ENCODE peak calls at places on chromosomes 6 and 20, in eight cellular contexts. Y, C, K, S, G, D, R and H are unnamed samples. For H3K4me1 and H3K9me3, the result is how much of the 10 kb centered on the place peaks cover.

GRCh38 chr6:127514396-127515227 is 4.5 kb downstream of the MTCL3 start:
- DNase-seq in Y (peak), R (no peak), C (peak), D (no peak), S (peak), K (no peak), G (peak), H (peak)

GRCh38 chr6:47308674-47309325 is 905 bp downstream of the TNFRSF21 start:
- DNase-seq in S (peak), R (no peak), Y (peak), C (peak), G (peak), K (peak), D (peak), H (peak)

GRCh38 chr20:56380375-56380774 is 11.6 kb downstream of the AURKA start:
- DNase-seq in S (no peak), Y (no peak), G (no peak), C (no peak), D (no peak), K (no peak), R (no peak), H (no peak)

GRCh38 chr6:116025405-116025804 is 35.3 kb downstream of the FRK start:
- DNase-seq in Y (no peak), R (no peak), G (no peak), S (no peak), K (no peak), D (no peak), C (no peak), H (no peak)

GRCh38 chr20:63963784-63964301 is 5.9 kb downstream of the ZNF512B start:
- DNase-seq in S (no peak), D (peak), R (no peak), Y (no peak), K (no peak), G (peak), C (no peak), H (no peak)

GRCh38 chr20:44057698-44058675 is 129.0 kb downstream of the JPH2 start:
- DNase-seq in R (no peak), K (no peak), D (peak), C (no peak), G (no peak), S (no peak), Y (no peak), H (no peak)

GRCh38 chr6:12968290-12968689 is 251.7 kb downstream of the PHACTR1 start:
- DNase-seq in K (no peak), Y (no peak), S (no peak), D (no peak), R (no peak), G (no peak), C (no peak), H (no peak)

GRCh38 chr6:20939161-20939775 is 405.0 kb downstream of the CDKAL1 start:
- DNase-seq in D (no peak), S (no peak), K (no peak), Y (no peak), C (no peak), R (no peak), G (no peak), H (no peak)

GRCh38 chr20:4545526-4545925 is 176.2 kb upstream of the PRND start:
- DNase-seq in C (no peak), G (no peak), Y (no peak), K (no peak), S (no peak), D (no peak), R (no peak), H (no peak)

GRCh38 chr20:23136893-23137745 is 51.0 kb upstream of the CD93 start:
- DNase-seq in R (no peak), Y (peak), G (no peak), C (peak), K (no peak), S (no peak), D (peak), H (no peak)

GRCh38 chr6:54441020-54441419 is 132.8 kb downstream of the TINAG start:
- DNase-seq in C (no peak), G (peak), Y (no peak), S (no peak), R (no peak), D (no peak), K (no peak), H (no peak)

GRCh38 chr6:135022050-135022697 is 32.4 kb downstream of the HBS1L start:
- DNase-seq in D (no peak), C (no peak), S (no peak), Y (no peak), G (no peak), R (no peak), K (no peak), H (no peak)

GRCh38 chr20:10579942-10580341 is 93.9 kb downstream of the JAG1 start:
- DNase-seq in Y (no peak), S (no peak), D (no peak), K (no peak), G (no peak), C (peak), R (no peak), H (no peak)

GRCh38 chr6:28977351-28978136 is 27.6 kb downstream of the ZNF311 start:
- DNase-seq in R (no peak), C (peak), D (no peak), K (no peak), Y (peak), S (no peak), G (peak), H (no peak)

GRCh38 chr6:92762414-92763374 is 656.7 kb downstream of the EPHA7 start:
- DNase-seq in C (no peak), S (no peak), D (no peak), K (no peak), Y (no peak), R (no peak), G (no peak), H (no peak)

GRCh38 chr6:158313989-158314388 is 1.7 kb downstream of the TULP4 start:
- DNase-seq in G (peak), K (no peak), C (no peak), Y (peak), R (no peak), D (no peak), S (peak), H (no peak)

GRCh38 chr20:48302149-48302548 is 516.9 kb upstream of the SULF2 start:
- DNase-seq in Y (no peak), D (no peak), R (no peak), S (no peak), G (no peak), K (no peak), C (no peak), H (no peak)

GRCh38 chr6:158706369-158706982 is 56.6 kb downstream of the SYTL3 start:
- DNase-seq in C (peak), K (peak), Y (peak), D (peak), R (peak), S (peak), G (peak), H (no peak)

GRCh38 chr20:19438488-19438887 is 226.0 kb downstream of the SLC24A3 start:
- DNase-seq in C (no peak), S (no peak), K (no peak), R (no peak), G (no peak), D (peak), Y (no peak), H (no peak)

GRCh38 chr6:25366785-25367657 is 87.8 kb downstream of the CARMIL1 start:
- DNase-seq in K (peak), S (no peak), D (no peak), Y (no peak), G (no peak), R (no peak), C (peak), H (no peak)

GRCh38 chr6:125940691-125941090 is 15.9 kb upstream of the HINT3 start:
- DNase-seq in Y (no peak), D (no peak), S (no peak), G (no peak), C (peak), K (no peak), R (no peak), H (no peak)

GRCh38 chr6:159691133-159691962 is 1.7 kb downstream of the SOD2 start:
- DNase-seq in D (no peak), R (no peak), Y (no peak), S (peak), G (no peak), K (peak), C (peak), H (no peak)

GRCh38 chr6:38058022-38058421 is 238.5 kb downstream of the ZFAND3 start:
- DNase-seq in S (no peak), C (peak), D (no peak), G (no peak), Y (no peak), K (no peak), R (no peak), H (no peak)

GRCh38 chr6:38056361-38056760 is 236.8 kb downstream of the ZFAND3 start:
- DNase-seq in D (no peak), G (no peak), Y (no peak), R (no peak), K (no peak), S (no peak), C (no peak), H (no peak)

GRCh38 chr6:38055210-38055609 is 235.7 kb downstream of the ZFAND3 start:
- DNase-seq in K (no peak), S (no peak), Y (no peak), R (no peak), C (no peak), D (no peak), G (no peak), H (no peak)

GRCh38 chr6:38052035-38052434 is 232.5 kb downstream of the ZFAND3 start:
- DNase-seq in C (peak), G (no peak), K (no peak), D (no peak), S (no peak), R (no peak), Y (no peak), H (no peak)

GRCh38 chr6:38054526-38054925 is 235.0 kb downstream of the ZFAND3 start:
- DNase-seq in K (no peak), G (no peak), R (no peak), C (no peak), Y (no peak), D (no peak), S (no peak), H (no peak)
- H3K4me1 ChIP-seq in K (under half), G (under half), R (under half), C (half or more), Y (under half), D (under half), S (under half), H (under half)

GRCh38 chr6:32969685-32970412 is 1.5 kb downstream of the BRD2 start:
- DNase-seq in K (peak), G (peak), R (peak), C (peak), D (peak), S (peak), Y (peak), H (peak)
- TF ChIP-seq CTCF in K (no peak), G (peak), R (peak), C (no peak), D (no peak), S (peak), Y (peak), H (no peak)

GRCh38 chr6:149185799-149186357 is 131.6 kb upstream of the TAB2 start:
- DNase-seq in D (no peak), C (no peak), G (no peak), R (no peak), S (no peak), K (no peak), Y (no peak), H (no peak)
- H3K9me3 ChIP-seq in D (under half), C (under half), G (under half), R (under half), S (under half), K (under half), Y (under half), H (under half)

GRCh38 chr20:62483613-62484468 is 8.0 kb upstream of the GATA5 start:
- DNase-seq in D (no peak), S (no peak), K (no peak), C (no peak), G (no peak), R (no peak), Y (no peak), H (no peak)

GRCh38 chr20:62481441-62482135 is 5.8 kb upstream of the GATA5 start:
- DNase-seq in K (no peak), D (no peak), S (no peak), C (no peak), R (no peak), G (no peak), Y (no peak), H (no peak)

GRCh38 chr20:62484478-62484877 is 8.7 kb upstream of the GATA5 start:
- DNase-seq in R (no peak), S (no peak), Y (no peak), D (no peak), G (no peak), K (no peak), C (no peak), H (no peak)

GRCh38 chr20:62482136-62482833 is 6.5 kb upstream of the GATA5 start:
- DNase-seq in S (no peak), D (no peak), G (no peak), K (no peak), Y (no peak), R (no peak), C (no peak), H (no peak)

GRCh38 chr20:62482970-62483369 is 7.2 kb upstream of the GATA5 start:
- DNase-seq in G (no peak), K (no peak), S (no peak), C (no peak), D (no peak), R (no peak), Y (no peak), H (no peak)
- H3K4me1 ChIP-seq in G (under half), K (under half), S (under half), C (under half), D (under half), R (under half), Y (under half), H (under half)

DNA sequence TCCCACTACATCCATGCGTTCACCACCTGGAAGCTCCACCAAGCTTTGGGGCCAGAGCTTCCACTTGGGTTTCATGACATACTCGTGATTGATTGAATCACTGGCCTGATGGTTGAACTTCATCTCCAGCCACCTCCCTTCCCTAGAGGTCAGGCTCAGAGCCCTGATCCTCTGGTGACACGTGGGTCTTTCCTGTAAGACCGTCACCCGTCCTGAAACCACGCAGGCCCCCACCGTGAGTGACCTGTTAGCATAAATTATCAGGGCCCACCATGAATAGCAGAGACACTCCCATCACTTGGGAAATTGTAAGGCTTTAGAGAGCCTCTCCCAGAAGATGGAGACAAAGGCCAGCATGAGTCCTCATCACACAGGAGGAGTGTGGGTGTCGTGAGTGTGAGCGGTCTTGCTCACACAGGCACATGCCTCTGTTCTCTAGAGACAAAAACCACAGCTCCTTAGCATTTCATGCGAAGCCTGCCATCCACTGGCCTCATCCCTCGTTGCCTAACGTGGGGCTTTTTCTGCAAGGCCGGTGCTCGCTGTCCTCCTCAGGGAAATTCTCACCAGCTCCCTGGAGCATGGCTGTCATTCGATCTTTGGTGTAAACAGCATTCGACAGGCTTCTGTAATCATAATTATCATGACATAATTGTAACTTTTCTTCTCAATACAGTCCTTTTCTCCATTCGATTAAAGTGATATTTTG is 65.1 kb upstream of the DUSP22 start:
- DNase-seq in D (no peak), Y (no peak), R (no peak), C (no peak), G (no peak), K (peak), S (no peak), H (no peak)
- TF ChIP-seq CTCF in D (no peak), Y (no peak), R (no peak), C (no peak), G (no peak), K (peak), S (no peak), H (no peak)

DNA sequence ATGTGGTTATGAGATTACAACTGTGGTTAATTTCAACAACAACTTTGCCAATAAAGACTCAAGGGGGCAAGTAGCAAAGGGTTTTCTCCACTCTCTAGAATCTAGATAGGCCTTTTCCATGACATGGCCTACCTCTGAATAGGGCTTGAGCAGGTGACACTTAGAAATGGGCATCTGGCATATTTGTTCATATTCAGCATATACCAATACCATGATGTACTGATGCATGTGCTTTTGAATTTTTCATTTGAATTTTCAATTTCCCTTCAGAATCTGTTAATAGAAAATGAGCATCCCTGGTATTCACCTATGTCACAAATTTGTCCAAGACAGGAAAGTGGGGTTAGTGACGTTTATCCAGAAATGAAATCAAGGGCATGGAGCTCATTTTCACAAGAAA is 757.5 kb upstream of the NRSN1 start:
- DNase-seq in S (no peak), Y (no peak), R (no peak), D (no peak), G (no peak), C (no peak), K (no peak), H (no peak)
- H3K9me3 ChIP-seq in S (under half), Y (under half), R (under half), D (under half), G (under half), C (under half), K (under half), H (under half)

GRCh38 chr6:35019171-35019570 is 122.0 kb downstream of the TCP11 start:
- DNase-seq in D (no peak), Y (peak), G (no peak), K (no peak), R (no peak), S (no peak), C (no peak), H (no peak)

GRCh38 chr6:35016417-35017221 is 124.5 kb downstream of the TCP11 start:
- DNase-seq in R (no peak), D (peak), Y (no peak), G (no peak), S (peak), K (no peak), C (no peak), H (no peak)

GRCh38 chr6:35017461-35018183 is 123.5 kb downstream of the TCP11 start:
- DNase-seq in Y (peak), S (peak), K (no peak), D (peak), G (no peak), R (peak), C (no peak), H (peak)

GRCh38 chr6:35018746-35019145 is 122.4 kb downstream of the TCP11 start:
- DNase-seq in S (no peak), K (no peak), C (no peak), G (no peak), Y (no peak), R (no peak), D (no peak), H (no peak)

GRCh38 chr6:35018184-35018523 is 123.0 kb downstream of the TCP11 start:
- DNase-seq in Y (no peak), D (no peak), R (no peak), K (no peak), G (no peak), S (no peak), C (no peak), H (no peak)
- H3K4me1 ChIP-seq in Y (half or more), D (under half), R (half or more), K (under half), G (under half), S (half or more), C (under half), H (under half)

DNA sequence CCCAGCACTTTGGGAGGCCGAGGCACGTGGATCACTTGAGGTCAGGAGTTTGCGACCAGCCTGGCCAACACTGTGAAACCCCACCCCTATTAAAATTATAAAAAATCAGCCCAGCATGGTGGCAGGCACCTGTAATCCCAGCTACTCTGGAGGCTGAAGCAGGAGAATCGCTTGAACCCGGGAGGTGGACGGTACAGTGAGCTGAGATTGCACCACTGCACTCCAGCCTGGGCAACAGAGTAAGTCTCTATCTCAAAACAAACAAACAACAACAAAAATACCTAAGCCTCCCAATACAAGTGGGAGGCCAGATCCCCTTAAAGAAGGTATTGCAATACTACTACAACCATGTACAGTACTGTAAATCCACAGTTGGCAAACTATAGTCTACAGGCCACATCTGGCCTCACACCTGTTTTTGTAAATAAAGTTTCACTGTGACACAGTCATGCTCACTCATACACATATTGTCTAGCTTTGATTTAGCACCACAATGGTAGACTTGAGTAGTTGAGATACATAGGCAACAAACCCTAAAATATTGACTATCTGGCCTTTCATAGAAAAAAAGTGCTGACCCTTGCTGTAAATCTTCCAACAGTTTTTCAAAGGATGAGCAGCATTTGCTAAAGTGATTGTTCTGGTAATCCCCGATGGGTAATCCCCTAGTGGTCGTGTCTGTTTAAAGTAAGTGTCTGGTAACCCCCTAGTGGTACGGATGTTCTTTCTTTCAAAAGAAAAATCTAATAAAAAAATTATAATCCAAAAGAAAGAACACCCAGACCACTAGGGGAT is 202.0 kb downstream of the RNGTT start:
- DNase-seq in Y (no peak), K (peak), C (no peak), S (no peak), G (no peak), D (no peak), R (no peak), H (no peak)
- TF ChIP-seq CTCF in Y (no peak), K (peak), C (no peak), S (no peak), G (no peak), D (no peak), R (no peak), H (no peak)

GRCh38 chr6:36414481-36414880 is 27.0 kb upstream of the ETV7 start:
- DNase-seq in R (no peak), S (no peak), C (no peak), Y (no peak), K (no peak), G (no peak), D (no peak), H (no peak)

GRCh38 chr6:36422714-36423100 is 19.9 kb downstream of the PXT1 start:
- DNase-seq in C (no peak), Y (no peak), R (no peak), G (no peak), S (no peak), K (no peak), D (no peak), H (no peak)

GRCh38 chr6:36423101-36423824 is 19.4 kb downstream of the PXT1 start:
- DNase-seq in G (peak), D (peak), C (peak), K (peak), Y (peak), S (peak), R (peak), H (peak)

GRCh38 chr6:36418558-36418957 is 24.1 kb downstream of the PXT1 start:
- DNase-seq in G (no peak), C (peak), K (no peak), R (no peak), S (no peak), D (no peak), Y (no peak), H (no peak)

DNA sequence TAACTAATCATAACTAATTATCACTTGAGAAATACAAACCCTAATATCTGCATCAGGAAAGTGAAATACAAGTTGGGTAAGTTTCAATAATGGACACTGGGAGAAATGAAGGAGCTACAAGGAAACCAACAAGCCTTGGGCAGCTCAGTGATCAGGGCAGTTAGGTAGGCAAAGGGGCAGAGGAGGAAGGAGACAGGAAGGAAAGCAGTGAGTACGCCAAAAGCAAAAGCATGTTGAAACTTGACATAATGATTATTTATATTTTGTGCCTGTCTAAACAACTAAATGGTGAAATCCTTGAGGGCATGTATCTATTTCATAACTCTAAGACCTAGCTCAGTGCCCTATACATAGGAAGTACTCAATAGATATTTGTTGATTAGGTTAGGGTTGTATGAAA is 23.4 kb downstream of the PXT1 start:
- DNase-seq in Y (no peak), R (no peak), D (no peak), C (peak), G (no peak), S (no peak), K (no peak), H (no peak)
- H3K9me3 ChIP-seq in Y (under half), R (under half), D (under half), C (under half), G (under half), S (under half), K (under half), H (under half)

GRCh38 chr6:137880633-137881521 is 13.8 kb downstream of the TNFAIP3 start:
- DNase-seq in S (no peak), R (no peak), D (peak), G (peak), C (peak), Y (no peak), K (no peak), H (no peak)
- H3K4me1 ChIP-seq in S (under half), R (under half), D (under half), G (under half), C (under half), Y (under half), K (under half), H (under half)